ENCODE peak calls at places on chromosomes 12 and 14, in five cellular contexts. Y is A549, X is K562, A is H1, V is GM12878. O is an unnamed sample.

GRCh38 chr12:115709410-115710065 is 568.0 kb downstream of the MED13L start:
- DNase-seq in Y (no peak), X (no peak), V (no peak), A (no peak), O (no peak)

GRCh38 chr14:93068721-93069120 is 47.0 kb downstream of the ITPK1 start:
- DNase-seq in Y (no peak), A (no peak), X (no peak), V (no peak), O (no peak)

GRCh38 chr14:99264691-99265090 is 7.3 kb downstream of the BCL11B start:
- DNase-seq in V (no peak), A (no peak), X (no peak), Y (no peak), O (no peak)

GRCh38 chr12:12442548-12443071 is 85.7 kb downstream of the BORCS5 start:
- DNase-seq in Y (no peak), X (peak), A (no peak), V (no peak), O (no peak)

GRCh38 chr12:90970471-90970870 is 15.5 kb upstream of the CCER1 start:
- DNase-seq in A (no peak), X (no peak), Y (peak), V (no peak), O (no peak)

GRCh38 chr14:20440882-20441281 is 4.9 kb upstream of the KLHL33 start:
- DNase-seq in V (no peak), Y (no peak), A (no peak), X (no peak), O (no peak)

GRCh38 chr12:130083002-130083401 is 79.3 kb upstream of the FZD10 start:
- DNase-seq in X (no peak), A (no peak), Y (no peak), V (no peak), O (no peak)

GRCh38 chr12:48901278-48901677 is 24.0 kb downstream of the FKBP11 start:
- DNase-seq in V (peak), Y (no peak), X (no peak), A (no peak), O (no peak)

GRCh38 chr14:90402009-90402408 is 5.2 kb downstream of the CALM1 start:
- DNase-seq in V (no peak), Y (no peak), X (no peak), A (no peak), O (no peak)

GRCh38 chr12:47773062-47773857 is at the start of gene SLC48A1:
- DNase-seq in A (peak), V (no peak), X (peak), Y (peak), O (peak)

GRCh38 chr12:78530065-78530765 is 334.4 kb upstream of the SYT1 start:
- DNase-seq in V (no peak), A (no peak), Y (peak), X (no peak), O (no peak)

GRCh38 chr14:30808576-30808975 is 65.8 kb upstream of the COCH start:
- DNase-seq in A (no peak), Y (no peak), X (no peak), V (no peak), O (no peak)

GRCh38 chr12:79934309-79935020 is 432 bp downstream of the PPP1R12A start:
- DNase-seq in X (peak), A (peak), Y (no peak), V (no peak), O (peak)

DNA sequence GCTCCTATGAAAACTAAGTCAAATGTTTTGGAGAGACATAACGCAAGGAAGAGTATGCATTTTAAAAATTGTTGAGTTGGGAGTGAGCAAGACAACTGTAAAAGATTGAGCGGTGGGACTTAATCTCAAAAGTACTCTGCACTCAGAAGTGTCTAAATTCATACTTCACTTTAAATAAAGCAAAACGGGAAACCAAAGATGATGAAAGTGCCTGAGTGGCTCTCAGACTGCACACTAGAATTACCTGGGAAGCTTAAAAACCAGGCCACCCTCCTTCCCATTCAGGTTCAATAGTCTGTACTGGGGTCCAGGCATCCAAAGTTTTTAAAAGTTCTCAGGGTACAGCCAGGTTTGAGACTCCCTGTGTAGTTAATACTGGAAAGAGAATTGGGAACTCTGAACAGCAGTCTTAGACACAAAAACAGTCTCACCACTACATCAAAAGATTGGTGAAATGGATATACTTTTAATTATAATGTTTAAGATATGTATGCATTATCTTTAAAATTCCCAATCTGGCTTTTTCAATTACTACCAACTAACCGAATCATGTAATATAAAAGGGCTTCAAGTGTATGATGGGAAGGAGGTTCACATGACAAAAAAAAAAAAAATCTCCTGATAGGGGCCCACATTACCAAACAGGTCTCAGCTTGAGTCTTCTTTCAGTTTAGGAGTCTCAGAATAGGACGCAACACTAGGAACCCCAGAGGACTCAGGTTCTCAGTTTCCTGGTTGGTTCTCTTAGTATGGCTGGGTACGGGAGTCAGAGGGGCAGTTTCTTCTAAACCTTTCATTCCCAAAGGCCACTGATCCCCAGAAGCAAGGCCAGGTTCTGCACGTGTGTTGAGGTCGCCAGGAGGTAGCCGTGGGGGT is 1.0 kb downstream of the HOMEZ start:
- DNase-seq in V (no peak), X (no peak), Y (no peak), A (no peak), O (no peak)
- TF ChIP-seq MAX in V (no peak), X (no peak), Y (no peak), A (no peak), O (no peak)

GRCh38 chr14:95835331-95835730 is 41.3 kb upstream of the TUNAR start:
- DNase-seq in Y (no peak), A (peak), V (no peak), X (no peak), O (no peak)
- TF ChIP-seq CHD2 in Y (no peak), A (no peak), V (no peak), X (no peak), O (no peak)

GRCh38 chr12:10717410-10717809 is 5.7 kb downstream of the YBX3 start:
- DNase-seq in X (no peak), Y (no peak), A (no peak), V (no peak), O (no peak)

GRCh38 chr12:10718279-10718821 is 4.8 kb downstream of the YBX3 start:
- DNase-seq in V (no peak), A (no peak), X (no peak), Y (no peak), O (no peak)

GRCh38 chr12:10716277-10716676 is 6.8 kb downstream of the YBX3 start:
- DNase-seq in X (no peak), V (no peak), A (no peak), Y (no peak), O (no peak)

GRCh38 chr12:10715491-10715890 is 7.6 kb downstream of the YBX3 start:
- DNase-seq in A (no peak), Y (no peak), X (no peak), V (no peak), O (no peak)

GRCh38 chr12:10716704-10717315 is 6.3 kb downstream of the YBX3 start:
- DNase-seq in A (no peak), Y (peak), X (no peak), V (no peak), O (no peak)
- TF ChIP-seq MAX in A (no peak), Y (peak), X (no peak), V (no peak), O (no peak)

DNA sequence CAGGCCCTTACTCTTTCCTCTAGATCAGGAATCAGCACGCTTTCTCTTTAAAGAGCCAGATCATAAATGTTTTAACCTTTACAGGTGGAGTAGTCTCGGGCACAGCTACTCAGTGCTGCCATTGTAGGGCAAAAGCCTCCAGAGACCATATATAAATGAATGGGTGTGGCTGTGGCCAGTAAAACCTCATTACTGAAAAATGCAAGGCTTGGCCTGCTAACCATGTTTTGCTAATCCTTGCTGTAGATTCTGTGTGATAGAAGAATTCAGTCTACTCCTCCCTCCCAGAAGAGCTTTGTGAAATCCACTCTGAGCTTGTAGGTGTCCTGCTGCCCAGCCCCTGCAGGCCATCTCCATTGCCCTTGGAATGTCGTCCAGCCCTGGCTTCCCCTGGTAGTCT is 58.1 kb downstream of the HSP90AA1 start:
- DNase-seq in X (no peak), A (no peak), V (no peak), Y (no peak), O (no peak)
- TF ChIP-seq CHD2 in X (no peak), A (no peak), V (no peak), Y (no peak), O (no peak)

GRCh38 chr12:75656650-75657049 is 145.2 kb upstream of the KRR1 start:
- DNase-seq in Y (peak), V (no peak), A (no peak), X (no peak), O (no peak)
- TF ChIP-seq MAX in Y (no peak), V (no peak), A (no peak), X (no peak), O (no peak)

DNA sequence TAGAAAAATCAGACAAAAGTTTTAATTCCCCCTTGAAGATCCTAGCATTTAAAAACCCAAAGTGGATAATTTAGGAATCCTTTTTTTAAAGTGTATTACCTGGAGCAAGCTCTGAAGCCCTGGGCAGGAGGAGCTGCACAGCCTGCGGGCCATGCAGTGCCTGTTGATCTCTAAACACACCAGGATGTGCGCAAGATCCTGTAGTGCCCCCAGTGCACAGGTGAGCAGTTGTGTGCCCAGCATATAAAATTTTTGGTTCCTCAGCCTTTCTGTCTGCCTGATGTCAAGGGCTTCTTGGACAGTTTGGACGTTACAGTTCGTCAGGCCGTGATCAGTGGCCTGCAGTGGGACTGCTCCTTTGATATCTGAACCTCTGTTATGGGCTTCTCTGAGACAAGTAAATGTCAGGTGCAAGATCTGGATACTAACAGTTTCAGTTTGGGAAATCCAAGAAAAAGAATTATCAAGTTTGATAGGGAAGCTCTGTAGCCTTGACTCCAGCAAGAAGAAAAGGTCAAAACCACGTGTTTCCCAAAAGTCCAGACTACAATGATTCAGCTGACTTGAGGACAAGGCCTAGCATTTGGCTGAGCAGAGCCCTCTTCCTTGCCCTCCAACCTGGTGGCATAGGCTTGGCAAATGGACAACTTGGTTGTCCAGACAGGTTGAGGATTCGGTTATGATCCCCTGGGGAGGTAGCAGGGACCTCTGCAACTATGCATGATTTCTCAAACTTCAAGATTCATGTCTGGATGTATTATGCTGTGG is 1.0 kb downstream of the ATXN7L3B start:
- DNase-seq in Y (peak), V (no peak), A (no peak), X (peak), O (peak)
- TF ChIP-seq CHD2 in Y (no peak), V (no peak), A (no peak), X (no peak), O (no peak)

DNA sequence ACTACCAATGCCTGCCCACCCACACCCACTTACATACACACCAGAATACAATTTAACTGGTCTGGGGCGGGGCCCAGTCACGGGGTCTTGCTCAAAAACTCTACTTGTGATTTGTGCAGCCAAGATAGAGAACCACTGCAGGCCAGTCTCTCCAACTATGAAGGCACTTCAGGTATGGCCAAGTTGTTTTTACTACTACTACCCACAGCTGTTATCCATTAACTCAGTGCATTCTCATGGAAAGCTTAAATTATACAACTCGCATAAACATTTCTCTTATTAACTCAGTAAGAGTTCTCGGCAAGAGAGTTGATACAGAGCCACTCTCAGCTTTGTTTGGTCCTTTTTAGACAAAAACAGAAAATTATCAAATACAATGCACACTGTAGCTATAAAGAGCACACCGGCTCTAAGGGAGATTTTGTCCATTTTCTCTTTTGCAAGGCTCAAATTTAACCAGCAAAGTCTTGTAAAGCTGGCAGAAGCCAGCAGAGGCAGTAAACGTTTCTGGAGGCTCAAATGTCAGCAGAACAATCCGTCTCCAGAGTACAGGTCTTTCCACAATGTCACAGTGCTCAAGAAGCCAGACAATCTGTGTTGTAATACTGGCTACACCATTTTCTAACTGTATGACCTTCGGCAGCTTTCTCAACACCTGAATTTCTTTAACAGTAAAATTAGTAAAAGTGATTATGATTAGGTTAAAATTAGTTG is 85.9 kb downstream of the PTGER2 start:
- DNase-seq in V (no peak), A (no peak), X (no peak), Y (no peak), O (no peak)
- TF ChIP-seq MAX in V (no peak), A (no peak), X (no peak), Y (no peak), O (no peak)

GRCh38 chr12:89695100-89695499 is 13.5 kb downstream of the ATP2B1 start:
- DNase-seq in A (no peak), V (no peak), X (no peak), Y (no peak), O (no peak)
- TF ChIP-seq CHD2 in A (no peak), V (no peak), X (no peak), Y (no peak), O (no peak)

DNA sequence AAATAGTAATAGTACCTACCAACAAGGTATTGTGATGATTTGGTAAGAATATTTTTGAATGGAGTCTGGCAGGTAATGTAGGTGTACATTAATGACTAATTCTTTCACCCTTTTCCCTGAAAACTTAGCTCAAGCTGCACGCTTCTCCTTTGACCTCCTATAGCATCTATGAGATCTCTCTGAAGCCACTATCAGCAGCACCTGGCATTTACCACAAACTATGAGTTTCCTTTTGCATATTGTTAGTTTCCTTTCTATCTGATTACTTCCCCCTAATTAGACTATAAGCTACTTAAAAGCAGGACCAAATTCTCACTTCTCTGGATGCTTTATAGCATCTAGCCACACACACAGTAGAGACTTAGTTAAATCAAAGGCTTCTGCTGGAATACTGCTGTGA is 48.1 kb downstream of the SLC8A3 start:
- DNase-seq in V (no peak), A (no peak), Y (no peak), X (no peak), O (no peak)
- TF ChIP-seq MAX in V (no peak), A (no peak), Y (no peak), X (no peak), O (no peak)

O was measured in SK-N-SH.